ENCODE peak calls at places on chromosome X, in eight cellular contexts. One of them, this sample, is unnamed.

GRCh38 chrX:68748030-68748429 is 80.8 kb upstream of the EFNB1 start:
- DNase-seq in erythroblast: no peak
- DNase-seq in fibroblast of pulmonary artery: no peak
- DNase-seq in stimulated activated CD8-positive, alpha-beta memory T cell treated with anti-CD3 and anti-CD28 coated beads, Interleukin-7, amount 100 ng/mL, for 24 hours: no peak
- DNase-seq in NCI-H2171 treated with DMSO at 0.1 percent for 48 hours: no peak
- DNase-seq in occipital lobe: no peak
- DNase-seq in activated CD4-positive, alpha-beta T cell treated with anti-CD3 and anti-CD28 coated beads, Interleukin-2, amount 50 U/mL, for 4 hours: no peak
- DNase-seq in stimulated activated CD4-positive, alpha-beta T cell treated with anti-CD3 and anti-CD28 coated beads, Interleukin-4, amount 100 ng/mL, for 24 hours: no peak
- DNase-seq in this sample: no peak

GRCh38 chrX:119690921-119691716 is 1.8 kb downstream of the SEPTIN6 start:
- DNase-seq in erythroblast: peak; percentile 81
- DNase-seq in fibroblast of pulmonary artery: peak; percentile 67
- DNase-seq in stimulated activated CD8-positive, alpha-beta memory T cell treated with anti-CD3 and anti-CD28 coated beads, Interleukin-7, amount 100 ng/mL, for 24 hours: no peak
- DNase-seq in NCI-H2171 treated with DMSO at 0.1 percent for 48 hours: no peak
- DNase-seq in occipital lobe: no peak
- DNase-seq in activated CD4-positive, alpha-beta T cell treated with anti-CD3 and anti-CD28 coated beads, Interleukin-2, amount 50 U/mL, for 4 hours: peak; percentile 73
- DNase-seq in stimulated activated CD4-positive, alpha-beta T cell treated with anti-CD3 and anti-CD28 coated beads, Interleukin-4, amount 100 ng/mL, for 24 hours: peak; percentile 74
- DNase-seq in this sample: no peak

GRCh38 chrX:119218198-119218597 is 17.9 kb upstream of the PGRMC1 start:
- DNase-seq in erythroblast: peak; percentile 0
- DNase-seq in fibroblast of pulmonary artery: peak; percentile 33
- DNase-seq in stimulated activated CD8-positive, alpha-beta memory T cell treated with anti-CD3 and anti-CD28 coated beads, Interleukin-7, amount 100 ng/mL, for 24 hours: no peak
- DNase-seq in NCI-H2171 treated with DMSO at 0.1 percent for 48 hours: peak; percentile 1
- DNase-seq in occipital lobe: no peak
- DNase-seq in activated CD4-positive, alpha-beta T cell treated with anti-CD3 and anti-CD28 coated beads, Interleukin-2, amount 50 U/mL, for 4 hours: no peak
- DNase-seq in stimulated activated CD4-positive, alpha-beta T cell treated with anti-CD3 and anti-CD28 coated beads, Interleukin-4, amount 100 ng/mL, for 24 hours: no peak
- DNase-seq in this sample: no peak

GRCh38 chrX:24027985-24028384 is 999 bp upstream of the KLHL15 start:
- DNase-seq in erythroblast: no peak
- DNase-seq in fibroblast of pulmonary artery: no peak
- DNase-seq in stimulated activated CD8-positive, alpha-beta memory T cell treated with anti-CD3 and anti-CD28 coated beads, Interleukin-7, amount 100 ng/mL, for 24 hours: no peak
- DNase-seq in NCI-H2171 treated with DMSO at 0.1 percent for 48 hours: no peak
- DNase-seq in occipital lobe: no peak
- DNase-seq in activated CD4-positive, alpha-beta T cell treated with anti-CD3 and anti-CD28 coated beads, Interleukin-2, amount 50 U/mL, for 4 hours: no peak
- DNase-seq in stimulated activated CD4-positive, alpha-beta T cell treated with anti-CD3 and anti-CD28 coated beads, Interleukin-4, amount 100 ng/mL, for 24 hours: no peak
- DNase-seq in this sample: no peak

GRCh38 chrX:136540226-136540625 is 8.2 kb downstream of the VGLL1 start:
- DNase-seq in erythroblast: no peak
- DNase-seq in fibroblast of pulmonary artery: no peak
- DNase-seq in stimulated activated CD8-positive, alpha-beta memory T cell treated with anti-CD3 and anti-CD28 coated beads, Interleukin-7, amount 100 ng/mL, for 24 hours: no peak
- DNase-seq in NCI-H2171 treated with DMSO at 0.1 percent for 48 hours: no peak
- DNase-seq in occipital lobe: no peak
- DNase-seq in activated CD4-positive, alpha-beta T cell treated with anti-CD3 and anti-CD28 coated beads, Interleukin-2, amount 50 U/mL, for 4 hours: no peak
- DNase-seq in stimulated activated CD4-positive, alpha-beta T cell treated with anti-CD3 and anti-CD28 coated beads, Interleukin-4, amount 100 ng/mL, for 24 hours: no peak
- DNase-seq in this sample: no peak

GRCh38 chrX:108699368-108699767 is 37.0 kb downstream of the IRS4 start:
- DNase-seq in erythroblast: peak; percentile 5
- DNase-seq in fibroblast of pulmonary artery: peak; percentile 53
- DNase-seq in stimulated activated CD8-positive, alpha-beta memory T cell treated with anti-CD3 and anti-CD28 coated beads, Interleukin-7, amount 100 ng/mL, for 24 hours: no peak
- DNase-seq in NCI-H2171 treated with DMSO at 0.1 percent for 48 hours: peak; percentile 3
- DNase-seq in occipital lobe: no peak
- DNase-seq in activated CD4-positive, alpha-beta T cell treated with anti-CD3 and anti-CD28 coated beads, Interleukin-2, amount 50 U/mL, for 4 hours: no peak
- DNase-seq in stimulated activated CD4-positive, alpha-beta T cell treated with anti-CD3 and anti-CD28 coated beads, Interleukin-4, amount 100 ng/mL, for 24 hours: no peak
- DNase-seq in this sample: peak; percentile 5

GRCh38 chrX:153161952-153162351 is 17.1 kb upstream of the MAGEA1 start:
- DNase-seq in erythroblast: no peak
- DNase-seq in fibroblast of pulmonary artery: no peak
- DNase-seq in stimulated activated CD8-positive, alpha-beta memory T cell treated with anti-CD3 and anti-CD28 coated beads, Interleukin-7, amount 100 ng/mL, for 24 hours: no peak
- DNase-seq in NCI-H2171 treated with DMSO at 0.1 percent for 48 hours: no peak
- DNase-seq in occipital lobe: no peak
- DNase-seq in activated CD4-positive, alpha-beta T cell treated with anti-CD3 and anti-CD28 coated beads, Interleukin-2, amount 50 U/mL, for 4 hours: no peak
- DNase-seq in stimulated activated CD4-positive, alpha-beta T cell treated with anti-CD3 and anti-CD28 coated beads, Interleukin-4, amount 100 ng/mL, for 24 hours: no peak
- DNase-seq in this sample: no peak

GRCh38 chrX:13716905-13717304 is 17.5 kb downstream of the TRAPPC2 start:
- DNase-seq in erythroblast: no peak
- DNase-seq in fibroblast of pulmonary artery: no peak
- DNase-seq in stimulated activated CD8-positive, alpha-beta memory T cell treated with anti-CD3 and anti-CD28 coated beads, Interleukin-7, amount 100 ng/mL, for 24 hours: no peak
- DNase-seq in NCI-H2171 treated with DMSO at 0.1 percent for 48 hours: no peak
- DNase-seq in occipital lobe: no peak
- DNase-seq in activated CD4-positive, alpha-beta T cell treated with anti-CD3 and anti-CD28 coated beads, Interleukin-2, amount 50 U/mL, for 4 hours: peak; percentile 12
- DNase-seq in stimulated activated CD4-positive, alpha-beta T cell treated with anti-CD3 and anti-CD28 coated beads, Interleukin-4, amount 100 ng/mL, for 24 hours: peak; percentile 15
- DNase-seq in this sample: no peak

GRCh38 chrX:123153846-123154335 is 30.2 kb upstream of the GRIA3 start:
- DNase-seq in erythroblast: no peak
- DNase-seq in fibroblast of pulmonary artery: no peak
- DNase-seq in stimulated activated CD8-positive, alpha-beta memory T cell treated with anti-CD3 and anti-CD28 coated beads, Interleukin-7, amount 100 ng/mL, for 24 hours: no peak
- DNase-seq in NCI-H2171 treated with DMSO at 0.1 percent for 48 hours: no peak
- DNase-seq in occipital lobe: no peak
- DNase-seq in activated CD4-positive, alpha-beta T cell treated with anti-CD3 and anti-CD28 coated beads, Interleukin-2, amount 50 U/mL, for 4 hours: no peak
- DNase-seq in stimulated activated CD4-positive, alpha-beta T cell treated with anti-CD3 and anti-CD28 coated beads, Interleukin-4, amount 100 ng/mL, for 24 hours: no peak
- DNase-seq in this sample: peak; percentile 15

GRCh38 chrX:29040160-29040559 is 452.9 kb downstream of the IL1RAPL1 start:
- DNase-seq in erythroblast: no peak
- DNase-seq in fibroblast of pulmonary artery: no peak
- DNase-seq in stimulated activated CD8-positive, alpha-beta memory T cell treated with anti-CD3 and anti-CD28 coated beads, Interleukin-7, amount 100 ng/mL, for 24 hours: no peak
- DNase-seq in NCI-H2171 treated with DMSO at 0.1 percent for 48 hours: no peak
- DNase-seq in occipital lobe: no peak
- DNase-seq in activated CD4-positive, alpha-beta T cell treated with anti-CD3 and anti-CD28 coated beads, Interleukin-2, amount 50 U/mL, for 4 hours: no peak
- DNase-seq in stimulated activated CD4-positive, alpha-beta T cell treated with anti-CD3 and anti-CD28 coated beads, Interleukin-4, amount 100 ng/mL, for 24 hours: no peak
- DNase-seq in this sample: no peak

GRCh38 chrX:133749951-133750350 is 235.4 kb downstream of the GPC3 start:
- DNase-seq in erythroblast: no peak
- DNase-seq in fibroblast of pulmonary artery: no peak
- DNase-seq in stimulated activated CD8-positive, alpha-beta memory T cell treated with anti-CD3 and anti-CD28 coated beads, Interleukin-7, amount 100 ng/mL, for 24 hours: no peak
- DNase-seq in NCI-H2171 treated with DMSO at 0.1 percent for 48 hours: peak; percentile 7
- DNase-seq in occipital lobe: no peak
- DNase-seq in activated CD4-positive, alpha-beta T cell treated with anti-CD3 and anti-CD28 coated beads, Interleukin-2, amount 50 U/mL, for 4 hours: no peak
- DNase-seq in stimulated activated CD4-positive, alpha-beta T cell treated with anti-CD3 and anti-CD28 coated beads, Interleukin-4, amount 100 ng/mL, for 24 hours: no peak
- DNase-seq in this sample: no peak

GRCh38 chrX:85836868-85837267 is 210.5 kb downstream of the CHM start:
- DNase-seq in erythroblast: no peak
- DNase-seq in fibroblast of pulmonary artery: peak; percentile 0
- DNase-seq in stimulated activated CD8-positive, alpha-beta memory T cell treated with anti-CD3 and anti-CD28 coated beads, Interleukin-7, amount 100 ng/mL, for 24 hours: no peak
- DNase-seq in NCI-H2171 treated with DMSO at 0.1 percent for 48 hours: peak; percentile 81
- DNase-seq in occipital lobe: peak; percentile 12
- DNase-seq in activated CD4-positive, alpha-beta T cell treated with anti-CD3 and anti-CD28 coated beads, Interleukin-2, amount 50 U/mL, for 4 hours: no peak
- DNase-seq in stimulated activated CD4-positive, alpha-beta T cell treated with anti-CD3 and anti-CD28 coated beads, Interleukin-4, amount 100 ng/mL, for 24 hours: no peak
- DNase-seq in this sample: no peak

GRCh38 chrX:10600479-10600878 is 19.9 kb downstream of the MID1 start:
- DNase-seq in erythroblast: no peak
- DNase-seq in fibroblast of pulmonary artery: no peak
- DNase-seq in stimulated activated CD8-positive, alpha-beta memory T cell treated with anti-CD3 and anti-CD28 coated beads, Interleukin-7, amount 100 ng/mL, for 24 hours: no peak
- DNase-seq in NCI-H2171 treated with DMSO at 0.1 percent for 48 hours: no peak
- DNase-seq in occipital lobe: no peak
- DNase-seq in activated CD4-positive, alpha-beta T cell treated with anti-CD3 and anti-CD28 coated beads, Interleukin-2, amount 50 U/mL, for 4 hours: no peak
- DNase-seq in stimulated activated CD4-positive, alpha-beta T cell treated with anti-CD3 and anti-CD28 coated beads, Interleukin-4, amount 100 ng/mL, for 24 hours: no peak
- DNase-seq in this sample: no peak

GRCh38 chrX:5916945-5917344 is 311.7 kb downstream of the NLGN4X start:
- DNase-seq in erythroblast: peak; percentile 0
- DNase-seq in fibroblast of pulmonary artery: no peak
- DNase-seq in stimulated activated CD8-positive, alpha-beta memory T cell treated with anti-CD3 and anti-CD28 coated beads, Interleukin-7, amount 100 ng/mL, for 24 hours: no peak
- DNase-seq in NCI-H2171 treated with DMSO at 0.1 percent for 48 hours: no peak
- DNase-seq in occipital lobe: no peak
- DNase-seq in activated CD4-positive, alpha-beta T cell treated with anti-CD3 and anti-CD28 coated beads, Interleukin-2, amount 50 U/mL, for 4 hours: no peak
- DNase-seq in stimulated activated CD4-positive, alpha-beta T cell treated with anti-CD3 and anti-CD28 coated beads, Interleukin-4, amount 100 ng/mL, for 24 hours: no peak
- DNase-seq in this sample: no peak

GRCh38 chrX:95063554-95063953 is 1389.5 kb downstream of the FAM133A start:
- DNase-seq in erythroblast: no peak
- DNase-seq in fibroblast of pulmonary artery: peak; percentile 17
- DNase-seq in stimulated activated CD8-positive, alpha-beta memory T cell treated with anti-CD3 and anti-CD28 coated beads, Interleukin-7, amount 100 ng/mL, for 24 hours: no peak
- DNase-seq in NCI-H2171 treated with DMSO at 0.1 percent for 48 hours: no peak
- DNase-seq in occipital lobe: no peak
- DNase-seq in activated CD4-positive, alpha-beta T cell treated with anti-CD3 and anti-CD28 coated beads, Interleukin-2, amount 50 U/mL, for 4 hours: no peak
- DNase-seq in stimulated activated CD4-positive, alpha-beta T cell treated with anti-CD3 and anti-CD28 coated beads, Interleukin-4, amount 100 ng/mL, for 24 hours: no peak
- DNase-seq in this sample: peak; percentile 9

GRCh38 chrX:10608099-10608498 is 12.3 kb downstream of the MID1 start:
- DNase-seq in erythroblast: no peak
- DNase-seq in fibroblast of pulmonary artery: peak; percentile 64
- DNase-seq in stimulated activated CD8-positive, alpha-beta memory T cell treated with anti-CD3 and anti-CD28 coated beads, Interleukin-7, amount 100 ng/mL, for 24 hours: no peak
- DNase-seq in NCI-H2171 treated with DMSO at 0.1 percent for 48 hours: no peak
- DNase-seq in occipital lobe: no peak
- DNase-seq in activated CD4-positive, alpha-beta T cell treated with anti-CD3 and anti-CD28 coated beads, Interleukin-2, amount 50 U/mL, for 4 hours: no peak
- DNase-seq in stimulated activated CD4-positive, alpha-beta T cell treated with anti-CD3 and anti-CD28 coated beads, Interleukin-4, amount 100 ng/mL, for 24 hours: no peak
- DNase-seq in this sample: no peak

GRCh38 chrX:115642304-115642703 is 81.3 kb downstream of the PLS3 start:
- DNase-seq in erythroblast: no peak
- DNase-seq in fibroblast of pulmonary artery: no peak
- DNase-seq in stimulated activated CD8-positive, alpha-beta memory T cell treated with anti-CD3 and anti-CD28 coated beads, Interleukin-7, amount 100 ng/mL, for 24 hours: no peak
- DNase-seq in NCI-H2171 treated with DMSO at 0.1 percent for 48 hours: no peak
- DNase-seq in occipital lobe: no peak
- DNase-seq in activated CD4-positive, alpha-beta T cell treated with anti-CD3 and anti-CD28 coated beads, Interleukin-2, amount 50 U/mL, for 4 hours: no peak
- DNase-seq in stimulated activated CD4-positive, alpha-beta T cell treated with anti-CD3 and anti-CD28 coated beads, Interleukin-4, amount 100 ng/mL, for 24 hours: no peak
- DNase-seq in this sample: no peak

GRCh38 chrX:154980330-154981115 is 42.0 kb downstream of the F8 start:
- DNase-seq in erythroblast: peak; percentile 81
- DNase-seq in fibroblast of pulmonary artery: peak; percentile 70
- DNase-seq in stimulated activated CD8-positive, alpha-beta memory T cell treated with anti-CD3 and anti-CD28 coated beads, Interleukin-7, amount 100 ng/mL, for 24 hours: peak; percentile 38
- DNase-seq in NCI-H2171 treated with DMSO at 0.1 percent for 48 hours: peak; percentile 44
- DNase-seq in occipital lobe: peak; percentile 26
- DNase-seq in activated CD4-positive, alpha-beta T cell treated with anti-CD3 and anti-CD28 coated beads, Interleukin-2, amount 50 U/mL, for 4 hours: peak; percentile 66
- DNase-seq in stimulated activated CD4-positive, alpha-beta T cell treated with anti-CD3 and anti-CD28 coated beads, Interleukin-4, amount 100 ng/mL, for 24 hours: peak; percentile 75
- DNase-seq in this sample: peak; percentile 78

GRCh38 chrX:129793604-129794191 is 13.9 kb downstream of the SASH3 start:
- DNase-seq in erythroblast: no peak
- DNase-seq in fibroblast of pulmonary artery: no peak
- DNase-seq in stimulated activated CD8-positive, alpha-beta memory T cell treated with anti-CD3 and anti-CD28 coated beads, Interleukin-7, amount 100 ng/mL, for 24 hours: no peak
- DNase-seq in NCI-H2171 treated with DMSO at 0.1 percent for 48 hours: no peak
- DNase-seq in occipital lobe: no peak
- DNase-seq in activated CD4-positive, alpha-beta T cell treated with anti-CD3 and anti-CD28 coated beads, Interleukin-2, amount 50 U/mL, for 4 hours: no peak
- DNase-seq in stimulated activated CD4-positive, alpha-beta T cell treated with anti-CD3 and anti-CD28 coated beads, Interleukin-4, amount 100 ng/mL, for 24 hours: no peak
- DNase-seq in this sample: no peak

GRCh38 chrX:137028699-137029098 is 5.1 kb downstream of the GPR101 start:
- DNase-seq in erythroblast: no peak
- DNase-seq in fibroblast of pulmonary artery: no peak
- DNase-seq in stimulated activated CD8-positive, alpha-beta memory T cell treated with anti-CD3 and anti-CD28 coated beads, Interleukin-7, amount 100 ng/mL, for 24 hours: no peak
- DNase-seq in NCI-H2171 treated with DMSO at 0.1 percent for 48 hours: no peak
- DNase-seq in occipital lobe: no peak
- DNase-seq in activated CD4-positive, alpha-beta T cell treated with anti-CD3 and anti-CD28 coated beads, Interleukin-2, amount 50 U/mL, for 4 hours: no peak
- DNase-seq in stimulated activated CD4-positive, alpha-beta T cell treated with anti-CD3 and anti-CD28 coated beads, Interleukin-4, amount 100 ng/mL, for 24 hours: no peak
- DNase-seq in this sample: no peak

This sample was measured in A172.